ENCODE peak calls at places on chromosome 21, in four cellular contexts. F is neural progenitor cell, J is mammary epithelial cell, H is IMR-90. L is an unnamed sample.
A peak's percentile ranks its signal among the peaks of the same experiment; 100 is the strongest.

GRCh38 chr21:26845066-26845749 is at the start of gene ADAMTS1:
- DNase-seq in H (peak; percentile 92), F (peak; percentile 95), J (peak; percentile 72), L (peak; percentile 96)

GRCh38 chr21:42012344-42012743 is 2.2 kb upstream of the ZBTB21 start:
- DNase-seq in J (no peak), F (no peak), H (no peak), L (no peak)

GRCh38 chr21:42330380-42331336 is 15.4 kb upstream of the TFF3 start:
- DNase-seq in J (no peak), F (no peak), H (no peak), L (no peak)

GRCh38 chr21:16539041-16539440 is 809.3 kb downstream of the USP25 start:
- DNase-seq in F (no peak), J (no peak), H (no peak), L (no peak)

GRCh38 chr21:41571938-41572510 is 64.1 kb upstream of the TMPRSS2 start:
- DNase-seq in F (no peak), J (no peak), H (no peak), L (no peak)

GRCh38 chr21:37658994-37659458 is 257.2 kb downstream of the KCNJ6 start:
- DNase-seq in H (peak; percentile 72), F (no peak), J (peak; percentile 87), L (peak; percentile 74)

GRCh38 chr21:38790961-38791360 is 14.8 kb upstream of the ETS2 start:
- DNase-seq in J (no peak), H (no peak), F (no peak), L (no peak)

GRCh38 chr21:27725916-27726315 is 759.0 kb upstream of the ADAMTS5 start:
- DNase-seq in J (peak; percentile 1), H (peak; percentile 45), F (no peak), L (no peak)

GRCh38 chr21:35593000-35593502 is 467.3 kb downstream of the SETD4 start:
- DNase-seq in F (no peak), H (peak; percentile 70), J (peak; percentile 66), L (peak; percentile 69)

GRCh38 chr21:40902299-40902698 is 55.3 kb upstream of the DSCAM start:
- DNase-seq in H (no peak), J (no peak), F (no peak), L (no peak)

GRCh38 chr21:35895598-35895997 is 164.7 kb downstream of the SETD4 start:
- DNase-seq in J (no peak), H (no peak), F (no peak), L (no peak)

GRCh38 chr21:41121785-41122415 is 46.1 kb upstream of the BACE2 start:
- DNase-seq in H (peak; percentile 63), J (peak; percentile 70), F (peak; percentile 83), L (peak; percentile 92)

GRCh38 chr21:32096411-32096810 is 182.4 kb downstream of the MIS18A start:
- DNase-seq in H (no peak), F (peak; percentile 62), J (no peak), L (no peak)

GRCh38 chr21:28770867-28771661 is 221.6 kb downstream of the LTN1 start:
- DNase-seq in F (no peak), J (no peak), H (peak; percentile 36), L (peak; percentile 37)

GRCh38 chr21:31909153-31909771 is 36.4 kb downstream of the HUNK start:
- DNase-seq in F (peak; percentile 62), H (peak; percentile 17), J (no peak), L (no peak)

GRCh38 chr21:38819719-38820147 is 14.0 kb downstream of the ETS2 start:
- DNase-seq in J (peak; percentile 72), H (peak; percentile 77), F (no peak), L (peak; percentile 67)

GRCh38 chr21:14989359-14989758 is 75.4 kb downstream of the NRIP1 start:
- DNase-seq in F (no peak), H (peak; percentile 77), J (no peak), L (peak; percentile 57)

GRCh38 chr21:23887709-23888303 is 1719.5 kb downstream of the MRPL39 start:
- DNase-seq in J (no peak), F (no peak), H (no peak), L (no peak)

GRCh38 chr21:15671188-15671587 is 58.6 kb upstream of the USP25 start:
- DNase-seq in F (no peak), H (no peak), J (no peak), L (no peak)

GRCh38 chr21:32448803-32449594 is 36.5 kb downstream of the EVA1C start:
- DNase-seq in F (no peak), H (peak; percentile 33), J (no peak), L (peak; percentile 30)

GRCh38 chr21:36718951-36719501 is 20.1 kb downstream of the SIM2 start:
- DNase-seq in H (no peak), F (no peak), J (peak; percentile 36), L (no peak)

GRCh38 chr21:14787312-14787711 is 241.2 kb upstream of the SAMSN1 start:
- DNase-seq in H (no peak), J (no peak), F (no peak), L (no peak)

GRCh38 chr21:42317341-42317741 is 2.1 kb upstream of the TFF3 start:
- DNase-seq in H (no peak), J (no peak), F (no peak), L (no peak)

GRCh38 chr21:37405629-37406028 is 39.1 kb downstream of the DYRK1A start:
- DNase-seq in J (no peak), F (no peak), H (no peak), L (no peak)

GRCh38 chr21:42337830-42338729 is 12.7 kb downstream of the TFF2 start:
- DNase-seq in J (no peak), H (peak; percentile 35), F (peak; percentile 87), L (peak; percentile 7)

GRCh38 chr21:26972131-26972707 is 5.3 kb upstream of the ADAMTS5 start:
- DNase-seq in H (no peak), F (no peak), J (no peak), L (no peak)

GRCh38 chr21:43692949-43693348 is 26.0 kb upstream of the PDXK start:
- DNase-seq in F (no peak), J (no peak), H (no peak), L (no peak)
- H3K36me3 ChIP-seq in F (no peaks in the 10 kb centered on the region), J (peaks cover 28% of the 10 kb centered on the region), H (peaks cover 57% of the 10 kb centered on the region), L (peaks cover 89% of the 10 kb centered on the region)

GRCh38 chr21:46392921-46393320 is 65.8 kb upstream of the DIP2A start:
- DNase-seq in H (peak; percentile 29), F (no peak), J (no peak), L (no peak)

GRCh38 chr21:46393941-46394818 is 64.5 kb upstream of the DIP2A start:
- DNase-seq in F (no peak), J (no peak), H (no peak), L (no peak)

GRCh38 chr21:46393451-46393940 is 65.2 kb upstream of the DIP2A start:
- DNase-seq in H (no peak), F (no peak), J (no peak), L (no peak)

GRCh38 chr21:46397211-46397905 is 61.3 kb upstream of the DIP2A start:
- DNase-seq in H (no peak), J (no peak), F (no peak), L (no peak)

DNA sequence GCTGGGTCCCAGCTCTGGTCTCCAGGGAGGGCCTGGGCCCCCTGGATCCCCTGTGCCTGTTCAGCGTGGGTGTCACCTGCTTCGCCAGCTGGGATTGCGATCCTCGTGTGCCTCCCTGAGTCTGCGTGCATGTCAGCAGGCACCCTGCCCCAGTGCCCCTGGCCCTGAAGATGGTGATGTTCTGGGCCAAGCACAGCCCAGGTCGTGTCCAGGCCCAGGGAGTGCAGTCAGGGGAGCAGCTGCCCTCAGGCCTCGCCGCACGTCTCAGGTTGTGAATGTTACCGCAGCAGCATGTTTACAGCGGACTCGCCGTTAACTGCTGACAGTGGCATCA is 63.9 kb upstream of the DIP2A start:
- DNase-seq in J (no peak), F (no peak), H (no peak), L (no peak)
- H3K36me3 ChIP-seq in J (peaks cover 9% of the 10 kb centered on the region), F (no peaks in the 10 kb centered on the region), H (peaks cover 48% of the 10 kb centered on the region), L (peaks cover 52% of the 10 kb centered on the region)

DNA sequence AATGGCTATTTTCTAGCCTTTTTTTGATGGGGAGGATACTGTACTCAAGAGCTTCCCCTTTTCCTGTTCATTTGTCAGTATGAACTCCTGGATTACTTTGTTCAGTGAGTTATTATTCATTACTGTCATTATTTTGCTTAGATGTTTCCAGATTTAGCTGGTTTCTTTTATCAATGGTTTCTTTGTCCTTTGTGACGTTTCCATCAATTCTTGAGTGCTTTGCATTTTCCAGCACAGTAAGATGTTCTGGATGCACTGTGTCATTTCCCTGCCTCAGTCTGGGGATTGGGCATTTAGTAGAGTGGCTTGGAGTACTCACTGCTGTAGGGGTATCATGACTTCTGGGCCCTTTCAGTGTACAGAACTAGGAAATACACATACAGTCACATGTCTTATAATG is 34.2 kb downstream of the MRPS6 start:
- DNase-seq in J (no peak), F (no peak), H (no peak), L (no peak)
- H3K36me3 ChIP-seq in J (peaks cover 3% of the 10 kb centered on the region), F (peaks cover 2% of the 10 kb centered on the region), H (no peaks in the 10 kb centered on the region), L (peaks cover 12% of the 10 kb centered on the region)

GRCh38 chr21:44952116-44952928 is 12.5 kb downstream of the SLX9 start:
- DNase-seq in F (no peak), H (no peak), J (no peak), L (no peak)
- H3K36me3 ChIP-seq in F (no peaks in the 10 kb centered on the region), H (peaks cover 35% of the 10 kb centered on the region), J (no peaks in the 10 kb centered on the region), L (peaks cover 10% of the 10 kb centered on the region)